ENCODE peak calls at places on chromosomes 6 and 20, in four cellular contexts. T, D, C and I are unnamed samples.

GRCh38 chr20:44137210-44137781 is 49.7 kb downstream of the JPH2 start:
- DNase-seq in T (no peak), D (peak; percentile 29), C (no peak), I (no peak)

GRCh38 chr6:28807682-28808280 is 116.0 kb downstream of the TRIM27 start:
- DNase-seq in T (no peak), D (no peak), C (peak; percentile 31), I (no peak)

GRCh38 chr6:41367700-41368099 is 32.3 kb downstream of the NCR2 start:
- DNase-seq in T (no peak), D (peak; percentile 28), C (peak; percentile 96), I (no peak)

GRCh38 chr20:21183722-21184121 is 57.8 kb downstream of the KIZ start:
- DNase-seq in T (no peak), D (no peak), C (no peak), I (no peak)

GRCh38 chr6:142746524-142746923 is 198.5 kb downstream of the HIVEP2 start:
- DNase-seq in T (no peak), D (no peak), C (peak; percentile 49), I (no peak)

GRCh38 chr20:55632592-55632991 is 372.7 kb downstream of the CBLN4 start:
- DNase-seq in T (no peak), D (no peak), C (no peak), I (no peak)

GRCh38 chr6:25788305-25788922 is 33.9 kb downstream of the SLC17A4 start:
- DNase-seq in T (peak; percentile 44), D (peak; percentile 18), C (peak; percentile 79), I (peak; percentile 3)

GRCh38 chr6:151044465-151045441 is 179.3 kb downstream of the MTHFD1L start:
- DNase-seq in T (peak; percentile 71), D (peak; percentile 84), C (no peak), I (peak; percentile 43)

GRCh38 chr20:31837896-31838397 is 7.5 kb downstream of the FOXS1 start:
- DNase-seq in T (no peak), D (no peak), C (no peak), I (no peak)

GRCh38 chr20:11849270-11849920 is 68.3 kb upstream of the BTBD3 start:
- DNase-seq in T (no peak), D (no peak), C (peak; percentile 10), I (no peak)

GRCh38 chr6:137579612-137580011 is 85.4 kb upstream of the OLIG3 start:
- DNase-seq in T (no peak), D (no peak), C (no peak), I (no peak)

GRCh38 chr20:49260218-49260617 is 17.6 kb downstream of the ZNFX1 start:
- DNase-seq in T (no peak), D (no peak), C (no peak), I (no peak)
- H3K36me3 ChIP-seq in T (peaks cover 100% of the 10 kb centered on the region), D (no peaks in the 10 kb centered on the region), C (peaks cover 83% of the 10 kb centered on the region), I (peaks cover 91% of the 10 kb centered on the region)

GRCh38 chr6:88048556-88048955 is 915 bp downstream of the SPACA1 start:
- DNase-seq in T (no peak), D (no peak), C (no peak), I (no peak)
- H3K27ac ChIP-seq in T (no peak overlapping the region), D (no peak overlapping the region), C (no peak overlapping the region), I (no peak overlapping the region)

GRCh38 chr6:36082318-36082717 is 48.0 kb upstream of the MAPK13 start:
- DNase-seq in T (no peak), D (no peak), C (no peak), I (no peak)
- H3K36me3 ChIP-seq in T (peaks cover 71% of the 10 kb centered on the region), D (no peaks in the 10 kb centered on the region), C (peaks cover 82% of the 10 kb centered on the region), I (peaks cover 40% of the 10 kb centered on the region)

GRCh38 chr6:32113386-32114352 is 4.5 kb upstream of the TNXB start:
- DNase-seq in T (peak; percentile 79), D (peak; percentile 98), C (peak; percentile 48), I (peak; percentile 86)
- H3K27ac ChIP-seq in T (peak overlapping the region; percentile 85), D (peak overlapping the region; percentile 78), C (no peak overlapping the region), I (peak overlapping the region; percentile 48)

GRCh38 chr6:99661870-99662269 is 55.2 kb downstream of the PRDM13 start:
- DNase-seq in T (no peak), D (no peak), C (no peak), I (no peak)

DNA sequence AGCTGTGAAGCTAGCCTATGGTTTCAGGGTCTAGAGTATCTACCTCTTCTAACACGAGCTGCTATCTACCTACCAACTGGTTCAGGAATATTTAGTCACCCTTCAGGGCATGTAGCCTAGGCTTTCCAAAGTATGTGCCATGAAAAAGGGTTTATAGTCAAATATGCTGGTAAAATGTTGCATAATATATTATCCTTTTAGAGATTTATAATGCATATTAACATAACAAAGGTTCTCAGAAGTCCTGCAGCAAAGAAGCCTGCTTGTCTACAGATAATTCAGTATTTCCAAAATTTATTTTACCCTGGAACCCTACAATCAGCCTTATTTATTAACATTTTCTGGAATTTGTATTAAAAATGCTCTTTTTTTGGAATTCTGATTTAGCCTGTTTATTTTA is 56.0 kb downstream of the PRDM13 start:
- DNase-seq in T (no peak), D (no peak), C (no peak), I (no peak)
- H3K36me3 ChIP-seq in T (no peaks in the 10 kb centered on the region), D (no peaks in the 10 kb centered on the region), C (no peaks in the 10 kb centered on the region), I (no peaks in the 10 kb centered on the region)

GRCh38 chr20:54067606-54068174 is 2.7 kb downstream of the BCAS1 start:
- DNase-seq in T (peak; percentile 80), D (no peak), C (no peak), I (no peak)

GRCh38 chr20:54070187-54070987 is at the start of gene BCAS1:
- DNase-seq in T (no peak), D (no peak), C (no peak), I (no peak)

GRCh38 chr20:54068495-54068894 is 1.9 kb downstream of the BCAS1 start:
- DNase-seq in T (no peak), D (no peak), C (no peak), I (no peak)

GRCh38 chr20:54069501-54069971 is 858 bp downstream of the BCAS1 start:
- DNase-seq in T (no peak), D (no peak), C (no peak), I (no peak)

GRCh38 chr20:54068966-54069365 is 1.4 kb downstream of the BCAS1 start:
- DNase-seq in T (no peak), D (no peak), C (no peak), I (no peak)
- H3K27ac ChIP-seq in T (no peak overlapping the region), D (no peak overlapping the region), C (no peak overlapping the region), I (no peak overlapping the region)